ENCODE peak calls at places on chromosomes 3 and 15, in eight cellular contexts. O is breast epithelium, G is SK-N-SH, L is cardiac muscle cell, D is uterus, V is tibial nerve, U is ascending aorta, J is HepG2. Z is an unnamed sample.

GRCh38 chr15:83066034-83066760 is 855 bp downstream of the BTBD1 start:
- DNase-seq in V (no peak), L (no peak), U (no peak), J (no peak), G (no peak), O (no peak), D (peak), Z (no peak)

GRCh38 chr3:175065492-175065891 is 206.4 kb downstream of the NAALADL2 start:
- DNase-seq in V (no peak), J (no peak), D (no peak), G (no peak), O (no peak), U (no peak), L (no peak), Z (no peak)

GRCh38 chr3:178289544-178290160 is 246.6 kb upstream of the KCNMB2 start:
- DNase-seq in G (no peak), L (peak), O (peak), J (no peak), D (peak), V (no peak), U (no peak), Z (no peak)

GRCh38 chr3:188526057-188526456 is 372.1 kb downstream of the LPP start:
- DNase-seq in G (no peak), V (no peak), L (peak), J (peak), D (no peak), O (no peak), U (no peak), Z (no peak)

GRCh38 chr3:186930639-186931486 is 537 bp downstream of the ST6GAL1 start:
- DNase-seq in G (peak), L (peak), D (peak), U (peak), O (no peak), J (peak), V (no peak), Z (peak)

GRCh38 chr3:108489776-108490175 is 20.6 kb downstream of the MYH15 start:
- DNase-seq in J (peak), U (no peak), G (peak), D (no peak), L (peak), O (no peak), V (peak), Z (peak)

GRCh38 chr3:149752051-149752787 is at the start of gene COMMD2:
- DNase-seq in G (peak), V (peak), U (peak), O (peak), L (peak), D (peak), J (peak), Z (peak)

GRCh38 chr15:22917556-22917955 is 62.6 kb downstream of the CYFIP1 start:
- DNase-seq in D (no peak), J (no peak), G (no peak), V (no peak), U (no peak), L (no peak), O (no peak), Z (no peak)

GRCh38 chr3:127673191-127674098 is 693 bp downstream of the ABTB1 start:
- DNase-seq in U (peak), G (peak), D (peak), J (no peak), V (no peak), O (no peak), L (peak), Z (peak)

GRCh38 chr3:155420869-155421486 is 127.5 kb upstream of the STRIT1 start:
- DNase-seq in V (no peak), L (no peak), D (no peak), O (no peak), U (no peak), G (no peak), J (peak), Z (no peak)

GRCh38 chr3:44439499-44440295 is 37.8 kb downstream of the ZNF445 start:
- DNase-seq in U (peak), J (peak), D (peak), V (peak), O (peak), L (peak), G (peak), Z (no peak)
- H3K4me3 ChIP-seq in U (peak), J (peak), D (no peak), V (no peak), O (peak), L (no peak), G (no peak), Z (no peak)

DNA sequence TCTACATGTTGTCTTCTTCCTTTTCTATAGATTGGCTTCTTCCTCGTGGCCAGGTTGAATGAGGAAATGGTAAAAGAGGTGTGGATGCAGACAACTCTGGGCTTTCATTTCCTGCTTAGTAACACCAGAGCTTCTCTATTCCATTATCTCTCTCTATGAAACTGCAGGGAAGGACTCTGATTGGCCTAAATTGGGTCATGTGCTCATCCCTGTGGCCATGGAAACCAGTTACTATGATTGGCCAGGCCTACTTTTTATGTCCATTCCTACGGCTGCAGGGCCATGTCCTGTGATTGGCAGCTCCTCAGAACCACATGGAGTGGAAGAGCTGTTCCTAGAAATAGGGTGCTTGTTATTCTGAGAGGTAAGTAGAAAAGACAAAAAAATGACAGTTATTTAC is 486.9 kb upstream of the ADAMTS9 start:
- DNase-seq in O (no peak), J (no peak), V (no peak), L (no peak), U (no peak), D (no peak), G (no peak), Z (no peak)
- TF ChIP-seq CTCF in O (no peak), J (no peak), V (no peak), L (no peak), U (no peak), D (no peak), G (no peak), Z (no peak)

DNA sequence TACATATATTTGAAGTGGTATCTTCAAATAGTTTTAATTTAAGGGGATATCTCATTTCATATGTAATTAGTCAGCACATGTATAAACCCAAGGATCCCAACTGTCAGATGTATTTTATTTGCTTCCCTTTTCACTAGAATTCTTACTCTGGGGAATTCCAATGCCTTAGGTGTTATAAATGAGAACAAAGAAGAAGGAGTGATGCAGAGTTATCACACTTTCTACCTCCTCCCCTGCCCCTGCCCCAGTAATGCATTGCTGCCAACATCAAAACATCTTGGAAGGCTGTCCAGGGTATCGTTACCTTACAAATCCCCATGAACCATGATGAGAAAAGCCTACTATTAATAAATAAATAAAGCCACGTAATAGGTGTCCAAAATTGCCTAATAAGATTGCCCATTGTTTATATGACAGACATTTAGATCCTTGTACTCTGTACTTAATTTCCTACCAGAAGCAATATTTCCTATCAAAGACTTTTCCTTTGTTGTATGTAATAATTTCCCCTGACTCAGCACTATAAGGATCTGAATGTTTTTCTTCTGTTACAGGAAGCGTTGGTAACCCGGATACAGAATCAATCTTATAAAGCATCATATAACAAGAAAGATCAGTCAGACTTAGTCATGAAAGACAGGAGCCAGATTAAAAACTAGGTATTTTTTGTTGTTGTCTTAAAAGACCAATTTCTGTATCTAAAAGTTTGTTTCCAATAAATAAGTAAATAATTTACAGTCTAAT is 38.8 kb downstream of the CBLB start:
- DNase-seq in J (no peak), D (no peak), O (no peak), V (no peak), L (peak), U (no peak), G (no peak), Z (no peak)
- H3K27ac ChIP-seq in J (no peak), D (no peak), O (peak), V (no peak), L (no peak), U (no peak), G (no peak), Z (no peak)

GRCh38 chr3:132418916-132419315 is 1.6 kb downstream of the DNAJC13 start:
- DNase-seq in G (no peak), D (no peak), U (no peak), V (no peak), L (peak), O (no peak), J (no peak), Z (no peak)
- H3K4me3 ChIP-seq in G (peak), D (no peak), U (peak), V (peak), L (peak), O (peak), J (peak), Z (peak)

GRCh38 chr3:102225407-102226132 is 209.2 kb upstream of the ZPLD1 start:
- DNase-seq in U (no peak), L (peak), V (no peak), O (no peak), D (no peak), J (peak), G (peak), Z (no peak)
- TF ChIP-seq CTCF in U (peak), L (peak), V (peak), O (peak), D (peak), J (peak), G (peak), Z (peak)